ENCODE peak calls at places on chromosomes 2 and 18, in five cellular contexts. One of them, this sample, is unnamed.

GRCh38 chr2:85861650-85862049 is 27.1 kb downstream of the ST3GAL5 start:
- DNase-seq in GM13977: no peak
- DNase-seq in tibial nerve: no peak
- DNase-seq in non-pigmented ciliary epithelial cell: no peak
- DNase-seq in GDM1: no peak
- DNase-seq in this sample: no peak

GRCh38 chr2:98433363-98433964 is 11.2 kb upstream of the INPP4A start:
- DNase-seq in GM13977: no peak
- DNase-seq in tibial nerve: no peak
- DNase-seq in non-pigmented ciliary epithelial cell: no peak
- DNase-seq in GDM1: no peak
- DNase-seq in this sample: no peak

GRCh38 chr2:120949957-120950590 is 214.4 kb downstream of the GLI2 start:
- DNase-seq in GM13977: no peak
- DNase-seq in tibial nerve: no peak
- DNase-seq in non-pigmented ciliary epithelial cell: no peak
- DNase-seq in GDM1: no peak
- DNase-seq in this sample: no peak

GRCh38 chr2:153519260-153519875 is 40.8 kb upstream of the RPRM start:
- DNase-seq in GM13977: peak; percentile 37
- DNase-seq in tibial nerve: peak; percentile 32
- DNase-seq in non-pigmented ciliary epithelial cell: peak; percentile 4
- DNase-seq in GDM1: no peak
- DNase-seq in this sample: no peak

GRCh38 chr2:9991829-9992273 is 40.4 kb downstream of the GRHL1 start:
- DNase-seq in GM13977: no peak
- DNase-seq in tibial nerve: no peak
- DNase-seq in non-pigmented ciliary epithelial cell: no peak
- DNase-seq in GDM1: no peak
- DNase-seq in this sample: no peak

GRCh38 chr2:202408546-202409140 is 32.5 kb downstream of the BMPR2 start:
- DNase-seq in GM13977: no peak
- DNase-seq in tibial nerve: no peak
- DNase-seq in non-pigmented ciliary epithelial cell: peak; percentile 10
- DNase-seq in GDM1: no peak
- DNase-seq in this sample: no peak

GRCh38 chr2:227325824-227326195 is 759 bp downstream of the MFF start:
- DNase-seq in GM13977: peak; percentile 21
- DNase-seq in tibial nerve: no peak
- DNase-seq in non-pigmented ciliary epithelial cell: no peak
- DNase-seq in GDM1: peak; percentile 6
- DNase-seq in this sample: no peak

GRCh38 chr18:44592639-44593038 is 88.0 kb upstream of the SETBP1 start:
- DNase-seq in GM13977: no peak
- DNase-seq in tibial nerve: no peak
- DNase-seq in non-pigmented ciliary epithelial cell: no peak
- DNase-seq in GDM1: no peak
- DNase-seq in this sample: no peak

GRCh38 chr2:26122633-26123032 is 50.3 kb upstream of the GAREM2 start:
- DNase-seq in GM13977: no peak
- DNase-seq in tibial nerve: no peak
- DNase-seq in non-pigmented ciliary epithelial cell: no peak
- DNase-seq in GDM1: no peak
- DNase-seq in this sample: no peak

GRCh38 chr2:120109186-120110061 is 96.5 kb downstream of the EPB41L5 start:
- DNase-seq in GM13977: peak; percentile 39
- DNase-seq in tibial nerve: no peak
- DNase-seq in non-pigmented ciliary epithelial cell: no peak
- DNase-seq in GDM1: peak; percentile 49
- DNase-seq in this sample: no peak

GRCh38 chr2:224127871-224128501 is 88.9 kb upstream of the SERPINE2 start:
- DNase-seq in GM13977: no peak
- DNase-seq in tibial nerve: no peak
- DNase-seq in non-pigmented ciliary epithelial cell: no peak
- DNase-seq in GDM1: no peak
- DNase-seq in this sample: no peak

GRCh38 chr2:263774-264492 is at the start of gene SH3YL1:
- DNase-seq in GM13977: peak; percentile 68
- DNase-seq in tibial nerve: no peak
- DNase-seq in non-pigmented ciliary epithelial cell: no peak
- DNase-seq in GDM1: no peak
- DNase-seq in this sample: peak; percentile 50

GRCh38 chr18:44957025-44957424 is 276.3 kb downstream of the SETBP1 start:
- DNase-seq in GM13977: no peak
- DNase-seq in tibial nerve: no peak
- DNase-seq in non-pigmented ciliary epithelial cell: no peak
- DNase-seq in GDM1: no peak
- DNase-seq in this sample: no peak

GRCh38 chr18:43322133-43322532 is 44.8 kb upstream of the SYT4 start:
- DNase-seq in GM13977: no peak
- DNase-seq in tibial nerve: no peak
- DNase-seq in non-pigmented ciliary epithelial cell: no peak
- DNase-seq in GDM1: no peak
- DNase-seq in this sample: no peak

GRCh38 chr2:122341007-122341406 is 585.6 kb downstream of the TSN start:
- DNase-seq in GM13977: no peak
- DNase-seq in tibial nerve: no peak
- DNase-seq in non-pigmented ciliary epithelial cell: no peak
- DNase-seq in GDM1: no peak
- DNase-seq in this sample: no peak